ENCODE peak calls at places on chromosome 4, in five cellular contexts. P is K562, J is HepG2, D is GM12878, T is HCT116. B is an unnamed sample.

GRCh38 chr4:89561051-89561450 is 253.5 kb upstream of the GPRIN3 start:
- DNase-seq in P (no peak), J (no peak), D (no peak), T (no peak), B (no peak)

GRCh38 chr4:24780936-24781538 is 14.3 kb upstream of the SOD3 start:
- DNase-seq in P (no peak), J (no peak), D (no peak), T (no peak), B (no peak)

GRCh38 chr4:119286377-119287002 is 35.4 kb downstream of the FABP2 start:
- DNase-seq in P (no peak), J (peak), D (no peak), T (peak), B (no peak)

GRCh38 chr4:151139814-151140213 is 40.4 kb downstream of the RPS3A start:
- DNase-seq in P (no peak), J (no peak), D (no peak), T (no peak), B (no peak)

GRCh38 chr4:101345596-101346311 is 1.6 kb downstream of the PPP3CA start:
- DNase-seq in P (peak), J (peak), D (no peak), T (no peak), B (no peak)

GRCh38 chr4:121156822-121157769 is 7.0 kb downstream of the TNIP3 start:
- DNase-seq in P (no peak), J (no peak), D (no peak), T (no peak), B (peak)

GRCh38 chr4:175330236-175330635 is 412.1 kb downstream of the ADAM29 start:
- DNase-seq in P (no peak), J (no peak), D (no peak), T (no peak), B (no peak)

GRCh38 chr4:35423104-35423503 is 821.2 kb downstream of the ARAP2 start:
- DNase-seq in P (no peak), J (no peak), D (no peak), T (no peak), B (no peak)

GRCh38 chr4:98939892-98940298 is 11.0 kb upstream of the EIF4E start:
- DNase-seq in P (peak), J (peak), D (no peak), T (peak), B (no peak)

GRCh38 chr4:64718091-64718490 is 308.8 kb upstream of the TECRL start:
- DNase-seq in P (no peak), J (no peak), D (no peak), T (no peak), B (no peak)

GRCh38 chr4:150234246-150234645 is 156.0 kb downstream of the DCLK2 start:
- DNase-seq in P (no peak), J (no peak), D (no peak), T (no peak), B (no peak)

GRCh38 chr4:177225605-177226004 is 84.1 kb upstream of the NEIL3 start:
- DNase-seq in P (no peak), J (no peak), D (no peak), T (no peak), B (no peak)

GRCh38 chr4:34850983-34851382 is 1393.3 kb downstream of the ARAP2 start:
- DNase-seq in P (no peak), J (no peak), D (no peak), T (no peak), B (no peak)

GRCh38 chr4:151799417-151800030 is 38.7 kb upstream of the GATB start:
- DNase-seq in P (no peak), J (no peak), D (no peak), T (no peak), B (no peak)

GRCh38 chr4:141815646-141816045 is 179.3 kb downstream of the IL15 start:
- DNase-seq in P (no peak), J (no peak), D (no peak), T (no peak), B (no peak)

GRCh38 chr4:140856692-140857091 is 100.5 kb upstream of the TBC1D9 start:
- DNase-seq in P (no peak), J (no peak), D (no peak), T (peak), B (peak)

GRCh38 chr4:105586638-105587328 is 34.4 kb downstream of the ARHGEF38 start:
- DNase-seq in P (no peak), J (no peak), D (no peak), T (no peak), B (no peak)

GRCh38 chr4:879730-880079 is 52.4 kb downstream of the GAK start:
- DNase-seq in P (no peak), J (no peak), D (peak), T (no peak), B (no peak)

GRCh38 chr4:186781032-186781917 is 57.6 kb upstream of the FAT1 start:
- DNase-seq in P (no peak), J (peak), D (no peak), T (peak), B (no peak)

GRCh38 chr4:95394733-95395306 is 154.0 kb downstream of the UNC5C start:
- DNase-seq in P (no peak), J (no peak), D (no peak), T (no peak), B (no peak)

GRCh38 chr4:156132196-156132595 is 178.5 kb upstream of the CTSO start:
- DNase-seq in P (no peak), J (no peak), D (no peak), T (no peak), B (no peak)

GRCh38 chr4:119337010-119337409 is 15.1 kb upstream of the FABP2 start:
- DNase-seq in P (no peak), J (no peak), D (no peak), T (no peak), B (no peak)

GRCh38 chr4:122701965-122702364 is 30.5 kb upstream of the BBS12 start:
- DNase-seq in P (no peak), J (no peak), D (no peak), T (no peak), B (no peak)

DNA sequence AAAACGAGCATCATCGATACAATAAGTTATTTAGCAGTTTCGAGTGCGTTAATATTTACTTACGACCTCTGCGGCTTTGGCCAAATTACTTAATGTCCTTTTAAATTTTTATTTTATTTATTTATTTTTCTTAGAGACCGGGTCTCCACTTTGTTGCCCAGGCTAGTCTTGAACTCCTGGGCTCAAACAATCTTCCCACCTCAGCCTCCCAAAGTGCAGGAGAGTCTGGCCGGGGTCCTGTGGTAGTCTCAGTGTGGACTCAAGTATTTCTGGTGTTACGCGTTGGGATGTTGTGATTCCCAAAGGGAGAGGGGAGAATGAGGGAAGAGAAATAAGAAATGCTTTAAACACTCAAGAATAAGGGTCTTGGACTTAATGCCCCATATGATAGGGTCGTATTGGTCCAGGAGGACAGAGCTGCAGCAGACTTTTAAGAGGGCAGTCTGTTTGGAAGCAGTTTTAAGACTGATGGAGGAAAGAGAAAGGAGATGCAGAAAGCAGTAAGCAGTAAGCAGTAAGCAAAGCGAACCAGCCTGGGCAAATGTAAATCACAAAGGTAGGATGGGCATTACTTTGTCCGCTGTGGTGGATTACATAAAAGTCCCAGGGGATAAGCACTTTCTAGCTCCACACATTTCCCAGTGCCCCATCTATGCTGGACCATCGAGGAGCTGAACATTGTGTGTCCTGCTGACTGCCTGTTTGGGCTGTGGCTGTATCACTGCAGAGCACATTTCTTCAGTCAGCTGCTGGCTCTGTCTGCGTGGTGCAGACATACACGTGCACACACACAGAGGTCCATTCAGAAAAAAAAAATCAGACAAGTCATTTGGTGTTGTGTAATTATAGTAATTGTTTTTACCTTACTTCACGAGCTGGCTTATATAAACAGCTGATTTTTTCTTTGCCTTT is 767 bp upstream of the PDLIM3 start:
- DNase-seq in P (no peak), J (no peak), D (no peak), T (no peak), B (no peak)
- TF ChIP-seq SRF in P (no peak), J (no peak), D (no peak), T (no peak), B (no peak)

GRCh38 chr4:71269241-71269640 is 69.6 kb upstream of the SLC4A4 start:
- DNase-seq in P (no peak), J (no peak), D (no peak), T (no peak), B (no peak)

GRCh38 chr4:71267244-71267643 is 71.6 kb upstream of the SLC4A4 start:
- DNase-seq in P (no peak), J (no peak), D (no peak), T (no peak), B (no peak)

GRCh38 chr4:71268156-71268555 is 70.7 kb upstream of the SLC4A4 start:
- DNase-seq in P (no peak), J (no peak), D (no peak), T (no peak), B (no peak)

GRCh38 chr4:71262161-71262560 is 76.7 kb upstream of the SLC4A4 start:
- DNase-seq in P (no peak), J (no peak), D (no peak), T (no peak), B (no peak)

GRCh38 chr4:71266090-71266794 is 72.6 kb upstream of the SLC4A4 start:
- DNase-seq in P (no peak), J (no peak), D (peak), T (no peak), B (no peak)
- TF ChIP-seq SRF in P (no peak), J (no peak), D (no peak), T (no peak), B (no peak)

GRCh38 chr4:18052158-18052557 is 30.6 kb upstream of the LCORL start:
- DNase-seq in P (no peak), J (no peak), D (no peak), T (no peak), B (no peak)
- TF ChIP-seq SRF in P (no peak), J (no peak), D (no peak), T (no peak), B (no peak)

GRCh38 chr4:2141762-2142520 is 82.8 kb downstream of the NAT8L start:
- DNase-seq in P (no peak), J (no peak), D (no peak), T (no peak), B (no peak)
- TF ChIP-seq SRF in P (no peak), J (no peak), D (no peak), T (no peak), B (no peak)

GRCh38 chr4:7854697-7855370 is 84.8 kb downstream of the AFAP1 start:
- DNase-seq in P (no peak), J (no peak), D (peak), T (no peak), B (no peak)
- TF ChIP-seq SRF in P (no peak), J (no peak), D (no peak), T (no peak), B (no peak)

GRCh38 chr4:136002316-136002715 is 1530.0 kb downstream of the PCDH18 start:
- DNase-seq in P (no peak), J (no peak), D (no peak), T (no peak), B (no peak)
- TF ChIP-seq SRF in P (no peak), J (no peak), D (no peak), T (no peak), B (no peak)

DNA sequence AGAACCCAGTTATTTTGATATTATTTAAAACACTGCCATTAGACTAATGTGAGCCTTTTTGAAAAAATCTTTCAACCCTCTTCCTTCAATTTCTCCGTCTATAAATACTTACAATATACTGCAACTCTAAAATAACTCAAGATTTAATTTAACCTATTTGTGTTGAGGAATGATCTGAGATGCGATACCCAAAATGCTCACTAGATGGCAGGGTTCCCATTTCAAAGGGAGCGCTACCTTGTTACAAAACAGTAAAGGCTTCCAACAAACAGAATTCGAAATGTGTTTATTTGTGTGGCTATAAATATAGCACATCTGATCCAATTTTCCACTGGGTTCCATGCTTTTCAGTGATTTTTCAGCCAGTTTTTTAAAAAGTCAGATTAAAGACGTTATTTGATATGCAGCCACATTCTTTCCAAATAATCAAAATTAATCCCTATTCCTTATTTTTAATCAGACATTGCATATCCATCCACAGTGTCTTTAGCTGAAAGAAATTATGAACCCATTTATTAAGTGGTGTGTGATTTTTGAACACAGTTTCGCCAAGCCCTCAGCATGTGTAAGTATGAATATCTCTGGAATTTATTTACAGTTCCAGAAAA is 667.9 kb upstream of the LCORL start:
- DNase-seq in P (peak), J (peak), D (no peak), T (peak), B (no peak)
- TF ChIP-seq SRF in P (no peak), J (no peak), D (no peak), T (no peak), B (no peak)

GRCh38 chr4:54625391-54625790 is 32.4 kb upstream of the KIT start:
- DNase-seq in P (no peak), J (no peak), D (no peak), T (no peak), B (no peak)
- TF ChIP-seq SRF in P (no peak), J (no peak), D (no peak), T (no peak), B (no peak)

B was measured in H1.